ENCODE peak calls at places on chromosome 3, in ten cellular contexts. B is ovary, I is thyroid gland, D is HCT116, K is heart right ventricle, E is hepatocyte, Z is bronchial epithelial cell, G is neural progenitor cell, F is lower lobe of right lung, P is pancreas. J is an unnamed sample.
A peak's percentile ranks its signal among the peaks of the same experiment; 100 is the strongest.

GRCh38 chr3:97037294-97037943 is 223.0 kb downstream of the EPHA6 start:
- DNase-seq in B (no peak), I (no peak), D (no peak), K (no peak), E (no peak), Z (peak; percentile 43), G (no peak), F (no peak), P (no peak), J (no peak)

GRCh38 chr3:65995030-65995429 is 43.7 kb downstream of the MAGI1 start:
- DNase-seq in B (no peak), I (no peak), D (peak; percentile 23), K (no peak), E (peak; percentile 40), Z (peak; percentile 88), G (no peak), F (no peak), P (no peak), J (no peak)

GRCh38 chr3:98782826-98783500 is 19.8 kb downstream of the ST3GAL6 start:
- DNase-seq in B (no peak), I (peak; percentile 88), D (no peak), K (no peak), E (no peak), Z (peak; percentile 24), G (peak; percentile 32), F (no peak), P (no peak), J (no peak)

GRCh38 chr3:138600341-138600740 is 6.3 kb upstream of the CEP70 start:
- DNase-seq in B (no peak), I (no peak), D (no peak), K (no peak), E (no peak), Z (no peak), G (no peak), F (peak; percentile 52), P (no peak), J (no peak)

GRCh38 chr3:134322286-134322685 is 52.0 kb downstream of the AMOTL2 start:
- DNase-seq in B (no peak), I (no peak), D (no peak), K (no peak), E (no peak), Z (no peak), G (no peak), F (no peak), P (no peak), J (no peak)

GRCh38 chr3:197521277-197522182 is 34.2 kb downstream of the BDH1 start:
- DNase-seq in B (no peak), I (no peak), D (no peak), K (no peak), E (no peak), Z (no peak), G (no peak), F (peak; percentile 34), P (no peak), J (no peak)

GRCh38 chr3:194103475-194103874 is 32.5 kb upstream of the HES1 start:
- DNase-seq in B (no peak), I (no peak), D (no peak), K (no peak), E (no peak), Z (no peak), G (no peak), F (no peak), P (no peak), J (no peak)

GRCh38 chr3:78734048-78734637 is 1033.7 kb downstream of the ROBO1 start:
- DNase-seq in B (no peak), I (no peak), D (no peak), K (no peak), E (no peak), Z (peak; percentile 28), G (no peak), F (no peak), P (no peak), J (peak; percentile 24)

DNA sequence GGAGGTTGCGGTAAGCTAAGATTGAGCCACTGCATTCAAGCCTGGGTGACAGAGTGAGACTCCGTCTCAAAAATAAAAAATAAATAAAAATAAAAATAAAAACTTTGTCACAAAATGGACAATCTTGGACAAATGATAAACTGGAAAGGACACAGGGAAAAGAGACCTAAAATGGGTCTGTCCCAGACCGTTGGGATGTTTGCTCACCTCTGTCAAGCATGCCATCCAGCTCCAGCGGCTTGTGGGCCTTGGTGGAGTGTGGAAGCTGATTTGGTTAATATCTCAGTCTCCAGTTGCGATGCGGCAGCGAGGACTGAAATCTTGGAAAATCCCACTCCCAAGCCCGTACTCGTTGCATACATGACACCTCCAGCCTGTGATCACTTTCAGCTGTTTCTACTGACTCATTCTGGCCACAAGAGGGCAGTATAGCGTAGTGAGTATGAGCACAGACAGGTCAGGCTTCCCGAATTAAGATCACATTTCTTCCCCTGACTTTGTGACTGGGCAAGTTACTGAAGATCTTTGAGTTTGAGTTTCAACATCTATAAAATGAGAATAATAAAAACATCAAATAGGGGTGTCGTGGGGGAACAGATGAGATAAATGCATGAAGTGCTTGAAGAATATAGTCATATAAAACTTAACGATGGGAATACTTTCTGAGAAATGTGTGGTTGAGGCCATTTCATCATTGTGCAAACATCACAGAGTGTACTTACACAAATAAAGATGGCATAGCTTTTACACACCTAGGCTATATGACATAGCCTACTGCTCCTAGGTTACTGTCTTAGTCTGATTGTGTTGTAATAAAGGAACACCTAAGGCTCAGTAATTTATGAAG is 19.6 kb upstream of the MOBP start:
- DNase-seq in B (peak; percentile 76), I (peak; percentile 62), D (peak; percentile 81), K (no peak), E (peak; percentile 93), Z (peak; percentile 84), G (peak; percentile 93), F (no peak), P (peak; percentile 74), J (peak; percentile 91)
- TF ChIP-seq CTCF in B (peak; percentile 79), I (peak; percentile 72), D (peak; percentile 80), K (peak; percentile 94), E (peak; percentile 96), Z (peak; percentile 79), G (peak; percentile 90), F (peak; percentile 88), P (peak; percentile 90), J (peak; percentile 90)

GRCh38 chr3:73380735-73381532 is 243.8 kb downstream of the PDZRN3 start:
- DNase-seq in B (no peak), I (no peak), D (no peak), K (no peak), E (no peak), Z (no peak), G (no peak), F (no peak), P (no peak), J (no peak)

GRCh38 chr3:73385538-73385937 is 239.2 kb downstream of the PDZRN3 start:
- DNase-seq in B (no peak), I (no peak), D (no peak), K (no peak), E (no peak), Z (no peak), G (no peak), F (no peak), P (no peak), J (no peak)

GRCh38 chr3:73384091-73384906 is 240.4 kb downstream of the PDZRN3 start:
- DNase-seq in B (no peak), I (no peak), D (no peak), K (no peak), E (no peak), Z (no peak), G (no peak), F (no peak), P (no peak), J (no peak)

GRCh38 chr3:73381551-73381950 is 243.2 kb downstream of the PDZRN3 start:
- DNase-seq in B (no peak), I (no peak), D (no peak), K (no peak), E (no peak), Z (no peak), G (no peak), F (no peak), P (no peak), J (no peak)

DNA sequence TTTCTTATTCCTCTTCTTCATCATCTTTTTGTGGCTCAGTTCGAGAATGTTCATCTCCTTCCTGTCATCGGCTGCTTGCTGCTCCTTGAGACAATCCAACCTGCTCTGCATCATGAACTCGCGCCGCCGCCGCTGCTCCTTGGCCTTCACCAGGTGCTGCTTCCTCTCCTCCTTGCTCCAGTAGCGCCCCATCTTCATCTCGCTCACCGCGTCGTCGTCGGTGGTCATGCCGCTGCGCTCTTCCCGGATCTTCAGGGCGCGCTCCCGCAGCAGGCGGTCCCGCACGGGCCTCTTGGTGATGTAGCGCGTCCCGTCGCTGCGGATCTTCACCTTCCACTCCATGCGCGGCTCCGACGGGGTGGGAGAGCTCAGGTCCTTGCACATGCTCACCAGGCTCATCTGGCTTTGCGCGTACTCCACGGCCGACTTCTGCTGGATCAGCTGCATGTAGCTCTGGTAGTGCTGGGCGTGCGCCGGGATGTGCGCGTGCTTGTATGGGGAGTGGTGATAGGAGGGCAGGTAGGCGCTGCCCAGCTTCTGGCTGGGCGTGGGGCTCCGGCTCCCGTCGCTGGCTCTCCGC is 241.2 kb downstream of the PDZRN3 start:
- DNase-seq in B (no peak), I (no peak), D (no peak), K (no peak), E (no peak), Z (no peak), G (no peak), F (no peak), P (no peak), J (no peak)
- H3K36me3 ChIP-seq in B (no peaks in the 10 kb centered on the region), I (no peaks in the 10 kb centered on the region), D (no peaks in the 10 kb centered on the region), K (peaks cover 68% of the 10 kb centered on the region), E (peaks cover 8% of the 10 kb centered on the region), Z (no peaks in the 10 kb centered on the region), G (no peaks in the 10 kb centered on the region), F (peaks cover 8% of the 10 kb centered on the region), P (peaks cover 4% of the 10 kb centered on the region), J (peaks cover 28% of the 10 kb centered on the region)

GRCh38 chr3:185678027-185678426 is 91.9 kb downstream of the SENP2 start:
- DNase-seq in B (no peak), I (no peak), D (no peak), K (no peak), E (no peak), Z (no peak), G (no peak), F (no peak), P (no peak), J (no peak)

GRCh38 chr3:185680216-185680615 is 94.1 kb downstream of the SENP2 start:
- DNase-seq in B (no peak), I (no peak), D (no peak), K (no peak), E (no peak), Z (no peak), G (no peak), F (no peak), P (no peak), J (no peak)

DNA sequence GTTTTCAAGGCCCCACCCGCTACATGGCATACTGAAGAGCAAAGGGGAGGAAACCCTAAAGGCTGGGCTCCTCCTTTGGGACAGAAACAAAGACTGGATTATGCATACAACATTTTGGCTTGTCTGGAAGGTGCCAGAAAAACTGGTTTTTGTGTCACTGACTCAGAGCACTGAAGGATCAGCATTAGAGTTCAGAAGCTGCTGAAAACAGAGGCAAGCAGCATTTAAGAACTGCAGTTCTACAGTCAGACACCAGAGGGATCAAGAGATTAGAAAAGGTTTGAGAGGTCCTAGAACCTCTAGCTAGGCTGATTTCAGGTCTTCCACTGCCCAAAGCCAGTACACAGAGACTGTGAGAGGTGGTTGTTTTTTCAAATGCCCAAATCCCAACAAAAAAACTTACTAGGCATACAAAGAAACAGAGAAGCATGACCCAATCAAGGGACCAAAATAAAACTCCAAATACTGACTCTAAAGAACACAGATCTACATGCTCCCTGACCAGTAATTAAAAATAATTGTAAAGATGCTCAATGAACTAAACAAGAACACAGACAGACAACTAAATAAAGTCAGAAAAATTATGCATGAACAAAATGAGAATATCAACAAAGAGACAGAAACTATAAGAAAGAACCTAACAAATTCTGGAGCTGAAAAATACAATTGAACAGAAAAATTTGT is 91.2 kb downstream of the SENP2 start:
- DNase-seq in B (no peak), I (no peak), D (peak; percentile 69), K (no peak), E (peak; percentile 78), Z (peak; percentile 96), G (peak; percentile 73), F (no peak), P (peak; percentile 42), J (peak; percentile 83)
- TF ChIP-seq CTCF in B (no peak), I (peak; percentile 69), D (peak; percentile 62), K (peak; percentile 63), E (peak; percentile 68), Z (peak; percentile 80), G (peak; percentile 69), F (peak; percentile 67), P (peak; percentile 51), J (peak; percentile 83)

DNA sequence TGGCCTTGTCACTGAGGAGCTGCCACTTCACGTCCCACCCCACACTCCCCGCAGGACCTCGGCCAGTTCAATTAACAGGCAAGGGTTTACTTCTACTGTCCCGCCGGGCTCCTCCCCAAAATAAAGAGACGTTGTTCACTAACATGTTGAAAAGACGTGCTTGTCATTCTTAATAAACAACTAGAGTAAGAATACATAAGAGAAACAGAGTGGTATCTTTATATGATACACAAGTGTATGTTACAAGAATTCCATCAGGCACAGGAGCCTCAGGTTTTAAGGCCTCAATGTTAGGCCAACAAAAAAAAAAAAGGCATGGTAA is 326 bp upstream of the IMPDH2 start:
- DNase-seq in B (no peak), I (no peak), D (no peak), K (no peak), E (no peak), Z (no peak), G (no peak), F (no peak), P (no peak), J (no peak)
- H3K36me3 ChIP-seq in B (no peaks in the 10 kb centered on the region), I (peaks cover 49% of the 10 kb centered on the region), D (peaks cover 68% of the 10 kb centered on the region), K (peaks cover 83% of the 10 kb centered on the region), E (no peaks in the 10 kb centered on the region), Z (peaks cover 47% of the 10 kb centered on the region), G (no peaks in the 10 kb centered on the region), F (peaks cover 73% of the 10 kb centered on the region), P (peaks cover 47% of the 10 kb centered on the region), J (peaks cover 47% of the 10 kb centered on the region)